ENCODE peak calls at places on chromosomes 13 and 19, in six cellular contexts. One of them, this sample, is unnamed.

GRCh38 chr13:90592943-90593342 is 754.5 kb upstream of the MIR17HG start:
- DNase-seq in stimulated activated CD4-positive, alpha-beta T cell treated with anti-CD3 and anti-CD28 coated beads, Interleukin-15, amount 100 ng/mL, for 1 hour: no peak
- DNase-seq in OCI-LY7: no peak
- DNase-seq in mucosa of gallbladder: no peak
- DNase-seq in lung: no peak
- DNase-seq in iris pigment epithelial cell: no peak
- DNase-seq in this sample: no peak

GRCh38 chr13:60696602-60697001 is 299.6 kb downstream of the TDRD3 start:
- DNase-seq in stimulated activated CD4-positive, alpha-beta T cell treated with anti-CD3 and anti-CD28 coated beads, Interleukin-15, amount 100 ng/mL, for 1 hour: no peak
- DNase-seq in OCI-LY7: no peak
- DNase-seq in mucosa of gallbladder: no peak
- DNase-seq in lung: no peak
- DNase-seq in iris pigment epithelial cell: no peak
- DNase-seq in this sample: no peak

GRCh38 chr19:47143322-47144073 is 12.9 kb downstream of the SAE1 start:
- DNase-seq in stimulated activated CD4-positive, alpha-beta T cell treated with anti-CD3 and anti-CD28 coated beads, Interleukin-15, amount 100 ng/mL, for 1 hour: no peak
- DNase-seq in OCI-LY7: no peak
- DNase-seq in mucosa of gallbladder: no peak
- DNase-seq in lung: peak
- DNase-seq in iris pigment epithelial cell: no peak
- DNase-seq in this sample: no peak

GRCh38 chr19:45528744-45529453 is 21.6 kb downstream of the VASP start:
- DNase-seq in stimulated activated CD4-positive, alpha-beta T cell treated with anti-CD3 and anti-CD28 coated beads, Interleukin-15, amount 100 ng/mL, for 1 hour: no peak
- DNase-seq in OCI-LY7: no peak
- DNase-seq in mucosa of gallbladder: peak
- DNase-seq in lung: peak
- DNase-seq in iris pigment epithelial cell: peak
- DNase-seq in this sample: no peak

GRCh38 chr19:51150627-51151026 is 8.5 kb downstream of the SIGLEC7 start:
- DNase-seq in stimulated activated CD4-positive, alpha-beta T cell treated with anti-CD3 and anti-CD28 coated beads, Interleukin-15, amount 100 ng/mL, for 1 hour: no peak
- DNase-seq in OCI-LY7: no peak
- DNase-seq in mucosa of gallbladder: no peak
- DNase-seq in lung: no peak
- DNase-seq in iris pigment epithelial cell: no peak
- DNase-seq in this sample: no peak

GRCh38 chr13:44848956-44849748 is 140.1 kb downstream of the NUFIP1 start:
- DNase-seq in stimulated activated CD4-positive, alpha-beta T cell treated with anti-CD3 and anti-CD28 coated beads, Interleukin-15, amount 100 ng/mL, for 1 hour: no peak
- DNase-seq in OCI-LY7: no peak
- DNase-seq in mucosa of gallbladder: no peak
- DNase-seq in lung: no peak
- DNase-seq in iris pigment epithelial cell: no peak
- DNase-seq in this sample: no peak

GRCh38 chr13:109649713-109650112 is 136.7 kb downstream of the IRS2 start:
- DNase-seq in stimulated activated CD4-positive, alpha-beta T cell treated with anti-CD3 and anti-CD28 coated beads, Interleukin-15, amount 100 ng/mL, for 1 hour: no peak
- DNase-seq in OCI-LY7: no peak
- DNase-seq in mucosa of gallbladder: no peak
- DNase-seq in lung: no peak
- DNase-seq in iris pigment epithelial cell: no peak
- DNase-seq in this sample: no peak

GRCh38 chr19:11174336-11174735 is 18.8 kb upstream of the SPC24 start:
- DNase-seq in stimulated activated CD4-positive, alpha-beta T cell treated with anti-CD3 and anti-CD28 coated beads, Interleukin-15, amount 100 ng/mL, for 1 hour: no peak
- DNase-seq in OCI-LY7: no peak
- DNase-seq in mucosa of gallbladder: no peak
- DNase-seq in lung: no peak
- DNase-seq in iris pigment epithelial cell: no peak
- DNase-seq in this sample: no peak

GRCh38 chr19:43290568-43291359 is 21.4 kb upstream of the PSG9 start:
- DNase-seq in stimulated activated CD4-positive, alpha-beta T cell treated with anti-CD3 and anti-CD28 coated beads, Interleukin-15, amount 100 ng/mL, for 1 hour: no peak
- DNase-seq in OCI-LY7: peak
- DNase-seq in mucosa of gallbladder: no peak
- DNase-seq in lung: no peak
- DNase-seq in iris pigment epithelial cell: peak
- DNase-seq in this sample: peak

GRCh38 chr13:51826606-51827005 is 18.4 kb downstream of the TMEM272 start:
- DNase-seq in stimulated activated CD4-positive, alpha-beta T cell treated with anti-CD3 and anti-CD28 coated beads, Interleukin-15, amount 100 ng/mL, for 1 hour: no peak
- DNase-seq in OCI-LY7: peak
- DNase-seq in mucosa of gallbladder: no peak
- DNase-seq in lung: no peak
- DNase-seq in iris pigment epithelial cell: no peak
- DNase-seq in this sample: no peak

GRCh38 chr13:94595006-94595942 is 678 bp downstream of the TGDS start:
- DNase-seq in stimulated activated CD4-positive, alpha-beta T cell treated with anti-CD3 and anti-CD28 coated beads, Interleukin-15, amount 100 ng/mL, for 1 hour: no peak
- DNase-seq in OCI-LY7: peak
- DNase-seq in mucosa of gallbladder: no peak
- DNase-seq in lung: no peak
- DNase-seq in iris pigment epithelial cell: peak
- DNase-seq in this sample: no peak

GRCh38 chr19:19468424-19469050 is 46.8 kb downstream of the TSSK6 start:
- DNase-seq in stimulated activated CD4-positive, alpha-beta T cell treated with anti-CD3 and anti-CD28 coated beads, Interleukin-15, amount 100 ng/mL, for 1 hour: no peak
- DNase-seq in OCI-LY7: peak
- DNase-seq in mucosa of gallbladder: no peak
- DNase-seq in lung: no peak
- DNase-seq in iris pigment epithelial cell: no peak
- DNase-seq in this sample: peak

GRCh38 chr19:9324584-9324962 is 594 bp downstream of the ZNF559 start:
- DNase-seq in stimulated activated CD4-positive, alpha-beta T cell treated with anti-CD3 and anti-CD28 coated beads, Interleukin-15, amount 100 ng/mL, for 1 hour: no peak
- DNase-seq in OCI-LY7: peak
- DNase-seq in mucosa of gallbladder: no peak
- DNase-seq in lung: no peak
- DNase-seq in iris pigment epithelial cell: no peak
- DNase-seq in this sample: no peak

GRCh38 chr19:38268539-38268938 is 4.2 kb downstream of the SPINT2 start:
- DNase-seq in stimulated activated CD4-positive, alpha-beta T cell treated with anti-CD3 and anti-CD28 coated beads, Interleukin-15, amount 100 ng/mL, for 1 hour: no peak
- DNase-seq in OCI-LY7: no peak
- DNase-seq in mucosa of gallbladder: no peak
- DNase-seq in lung: no peak
- DNase-seq in iris pigment epithelial cell: no peak
- DNase-seq in this sample: no peak

GRCh38 chr13:29260684-29261083 is 334.8 kb downstream of the SLC7A1 start:
- DNase-seq in stimulated activated CD4-positive, alpha-beta T cell treated with anti-CD3 and anti-CD28 coated beads, Interleukin-15, amount 100 ng/mL, for 1 hour: no peak
- DNase-seq in OCI-LY7: no peak
- DNase-seq in mucosa of gallbladder: no peak
- DNase-seq in lung: no peak
- DNase-seq in iris pigment epithelial cell: no peak
- DNase-seq in this sample: peak

GRCh38 chr13:50797081-50797480 is 46.4 kb downstream of the DLEU7 start:
- DNase-seq in stimulated activated CD4-positive, alpha-beta T cell treated with anti-CD3 and anti-CD28 coated beads, Interleukin-15, amount 100 ng/mL, for 1 hour: no peak
- DNase-seq in OCI-LY7: no peak
- DNase-seq in mucosa of gallbladder: no peak
- DNase-seq in lung: no peak
- DNase-seq in iris pigment epithelial cell: no peak
- DNase-seq in this sample: no peak

GRCh38 chr13:107458269-107458668 is 757.1 kb downstream of the LIG4 start:
- DNase-seq in stimulated activated CD4-positive, alpha-beta T cell treated with anti-CD3 and anti-CD28 coated beads, Interleukin-15, amount 100 ng/mL, for 1 hour: no peak
- DNase-seq in OCI-LY7: no peak
- DNase-seq in mucosa of gallbladder: no peak
- DNase-seq in lung: no peak
- DNase-seq in iris pigment epithelial cell: no peak
- DNase-seq in this sample: no peak

GRCh38 chr13:79541426-79542049 is 60.6 kb downstream of the NDFIP2 start:
- DNase-seq in stimulated activated CD4-positive, alpha-beta T cell treated with anti-CD3 and anti-CD28 coated beads, Interleukin-15, amount 100 ng/mL, for 1 hour: no peak
- DNase-seq in OCI-LY7: peak
- DNase-seq in mucosa of gallbladder: no peak
- DNase-seq in lung: no peak
- DNase-seq in iris pigment epithelial cell: peak
- DNase-seq in this sample: peak

GRCh38 chr13:40187324-40187795 is 479.1 kb downstream of the FOXO1 start:
- DNase-seq in stimulated activated CD4-positive, alpha-beta T cell treated with anti-CD3 and anti-CD28 coated beads, Interleukin-15, amount 100 ng/mL, for 1 hour: no peak
- DNase-seq in OCI-LY7: no peak
- DNase-seq in mucosa of gallbladder: no peak
- DNase-seq in lung: no peak
- DNase-seq in iris pigment epithelial cell: no peak
- DNase-seq in this sample: no peak

GRCh38 chr19:53432088-53432661 is 391 bp downstream of the ZNF761 start:
- DNase-seq in stimulated activated CD4-positive, alpha-beta T cell treated with anti-CD3 and anti-CD28 coated beads, Interleukin-15, amount 100 ng/mL, for 1 hour: no peak
- DNase-seq in OCI-LY7: peak
- DNase-seq in mucosa of gallbladder: no peak
- DNase-seq in lung: peak
- DNase-seq in iris pigment epithelial cell: peak
- DNase-seq in this sample: peak

GRCh38 chr19:1417145-1417544 is 9.8 kb downstream of the DAZAP1 start:
- DNase-seq in stimulated activated CD4-positive, alpha-beta T cell treated with anti-CD3 and anti-CD28 coated beads, Interleukin-15, amount 100 ng/mL, for 1 hour: no peak
- DNase-seq in OCI-LY7: no peak
- DNase-seq in mucosa of gallbladder: no peak
- DNase-seq in lung: no peak
- DNase-seq in iris pigment epithelial cell: peak
- DNase-seq in this sample: no peak

GRCh38 chr19:1633269-1633606 is 19.2 kb downstream of the TCF3 start:
- DNase-seq in stimulated activated CD4-positive, alpha-beta T cell treated with anti-CD3 and anti-CD28 coated beads, Interleukin-15, amount 100 ng/mL, for 1 hour: no peak
- DNase-seq in OCI-LY7: no peak
- DNase-seq in mucosa of gallbladder: no peak
- DNase-seq in lung: no peak
- DNase-seq in iris pigment epithelial cell: no peak
- DNase-seq in this sample: no peak

GRCh38 chr19:1223018-1223855 is 14.6 kb downstream of the CBARP start:
- DNase-seq in stimulated activated CD4-positive, alpha-beta T cell treated with anti-CD3 and anti-CD28 coated beads, Interleukin-15, amount 100 ng/mL, for 1 hour: no peak
- DNase-seq in OCI-LY7: peak
- DNase-seq in mucosa of gallbladder: no peak
- DNase-seq in lung: no peak
- DNase-seq in iris pigment epithelial cell: peak
- DNase-seq in this sample: no peak

GRCh38 chr13:33228645-33229445 is 56.7 kb downstream of the STARD13 start:
- DNase-seq in stimulated activated CD4-positive, alpha-beta T cell treated with anti-CD3 and anti-CD28 coated beads, Interleukin-15, amount 100 ng/mL, for 1 hour: no peak
- DNase-seq in OCI-LY7: peak
- DNase-seq in mucosa of gallbladder: no peak
- DNase-seq in lung: no peak
- DNase-seq in iris pigment epithelial cell: peak
- DNase-seq in this sample: peak

GRCh38 chr19:18697680-18698079 is 14.2 kb downstream of the CRTC1 start:
- DNase-seq in stimulated activated CD4-positive, alpha-beta T cell treated with anti-CD3 and anti-CD28 coated beads, Interleukin-15, amount 100 ng/mL, for 1 hour: no peak
- DNase-seq in OCI-LY7: peak
- DNase-seq in mucosa of gallbladder: peak
- DNase-seq in lung: peak
- DNase-seq in iris pigment epithelial cell: no peak
- DNase-seq in this sample: no peak

GRCh38 chr13:112859817-112860190 is 109.2 kb upstream of the MCF2L start:
- DNase-seq in stimulated activated CD4-positive, alpha-beta T cell treated with anti-CD3 and anti-CD28 coated beads, Interleukin-15, amount 100 ng/mL, for 1 hour: no peak
- DNase-seq in OCI-LY7: peak
- DNase-seq in mucosa of gallbladder: no peak
- DNase-seq in lung: no peak
- DNase-seq in iris pigment epithelial cell: peak
- DNase-seq in this sample: peak

GRCh38 chr19:53394522-53394973 is 401 bp upstream of the ZNF765 start:
- DNase-seq in stimulated activated CD4-positive, alpha-beta T cell treated with anti-CD3 and anti-CD28 coated beads, Interleukin-15, amount 100 ng/mL, for 1 hour: no peak
- DNase-seq in OCI-LY7: no peak
- DNase-seq in mucosa of gallbladder: peak
- DNase-seq in lung: peak
- DNase-seq in iris pigment epithelial cell: peak
- DNase-seq in this sample: peak